ENCODE peak calls at places on chromosomes 6 and 20, in eight cellular contexts. One of them, this sample, is unnamed.

GRCh38 chr20:17611540-17612286 is 41.8 kb downstream of the DSTN start:
- DNase-seq in A549: peak; percentile 31
- DNase-seq in tibial artery: no peak
- DNase-seq in upper lobe of right lung: peak; percentile 72
- DNase-seq in AG04450: no peak
- DNase-seq in fibroblast of lung: peak; percentile 21
- DNase-seq in heart left ventricle: no peak
- DNase-seq in esophagus squamous epithelium: no peak
- DNase-seq in this sample: peak; percentile 6

GRCh38 chr6:2562721-2563120 is 188.0 kb downstream of the MYLK4 start:
- DNase-seq in tibial artery: no peak
- DNase-seq in AG04450: no peak
- DNase-seq in fibroblast of lung: no peak
- DNase-seq in upper lobe of right lung: no peak
- DNase-seq in A549: no peak
- DNase-seq in heart left ventricle: no peak
- DNase-seq in esophagus squamous epithelium: no peak
- DNase-seq in this sample: no peak

GRCh38 chr6:28336284-28337024 is 506 bp upstream of the ZSCAN31 start:
- DNase-seq in tibial artery: no peak
- DNase-seq in AG04450: no peak
- DNase-seq in A549: no peak
- DNase-seq in fibroblast of lung: peak; percentile 72
- DNase-seq in heart left ventricle: peak; percentile 47
- DNase-seq in upper lobe of right lung: no peak
- DNase-seq in esophagus squamous epithelium: no peak
- DNase-seq in this sample: no peak

GRCh38 chr6:34583461-34583860 is 27.3 kb upstream of the SPDEF start:
- DNase-seq in esophagus squamous epithelium: no peak
- DNase-seq in A549: no peak
- DNase-seq in fibroblast of lung: no peak
- DNase-seq in AG04450: no peak
- DNase-seq in upper lobe of right lung: peak; percentile 52
- DNase-seq in tibial artery: peak; percentile 54
- DNase-seq in heart left ventricle: no peak
- DNase-seq in this sample: no peak

GRCh38 chr6:158489441-158489840 is 70.5 kb upstream of the TMEM181 start:
- DNase-seq in tibial artery: no peak
- DNase-seq in upper lobe of right lung: no peak
- DNase-seq in esophagus squamous epithelium: no peak
- DNase-seq in fibroblast of lung: no peak
- DNase-seq in AG04450: no peak
- DNase-seq in heart left ventricle: no peak
- DNase-seq in A549: no peak
- DNase-seq in this sample: no peak

GRCh38 chr6:166365221-166365620 is 17.5 kb downstream of the MPC1 start:
- DNase-seq in heart left ventricle: peak; percentile 46
- DNase-seq in esophagus squamous epithelium: no peak
- DNase-seq in tibial artery: no peak
- DNase-seq in A549: no peak
- DNase-seq in upper lobe of right lung: no peak
- DNase-seq in fibroblast of lung: peak; percentile 81
- DNase-seq in AG04450: no peak
- DNase-seq in this sample: no peak

GRCh38 chr20:45406260-45407066 is 1.6 kb upstream of the DBNDD2 start:
- DNase-seq in fibroblast of lung: peak; percentile 15
- DNase-seq in heart left ventricle: peak; percentile 92
- DNase-seq in upper lobe of right lung: peak; percentile 88
- DNase-seq in A549: no peak
- DNase-seq in tibial artery: peak; percentile 94
- DNase-seq in AG04450: no peak
- DNase-seq in esophagus squamous epithelium: no peak
- DNase-seq in this sample: no peak

GRCh38 chr20:3358676-3359340 is 48.7 kb downstream of the DNAAF9 start:
- DNase-seq in upper lobe of right lung: no peak
- DNase-seq in heart left ventricle: no peak
- DNase-seq in tibial artery: no peak
- DNase-seq in AG04450: no peak
- DNase-seq in A549: no peak
- DNase-seq in esophagus squamous epithelium: no peak
- DNase-seq in fibroblast of lung: no peak
- DNase-seq in this sample: no peak

GRCh38 chr20:21505161-21505809 is 8.6 kb downstream of the NKX2-2 start:
- DNase-seq in tibial artery: no peak
- DNase-seq in AG04450: no peak
- DNase-seq in heart left ventricle: peak; percentile 36
- DNase-seq in upper lobe of right lung: peak; percentile 87
- DNase-seq in A549: peak; percentile 83
- DNase-seq in esophagus squamous epithelium: no peak
- DNase-seq in fibroblast of lung: no peak
- DNase-seq in this sample: no peak

GRCh38 chr6:7974553-7974931 is 64.0 kb upstream of the TXNDC5 start:
- DNase-seq in AG04450: no peak
- DNase-seq in esophagus squamous epithelium: no peak
- DNase-seq in A549: no peak
- DNase-seq in upper lobe of right lung: no peak
- DNase-seq in tibial artery: no peak
- DNase-seq in fibroblast of lung: no peak
- DNase-seq in heart left ventricle: no peak
- DNase-seq in this sample: no peak

GRCh38 chr20:32510601-32511357 is 74.4 kb downstream of the NOL4L start:
- DNase-seq in esophagus squamous epithelium: no peak
- DNase-seq in A549: no peak
- DNase-seq in tibial artery: no peak
- DNase-seq in upper lobe of right lung: no peak
- DNase-seq in heart left ventricle: no peak
- DNase-seq in fibroblast of lung: no peak
- DNase-seq in AG04450: no peak
- DNase-seq in this sample: no peak

GRCh38 chr20:63955281-63955845 is 853 bp downstream of the UCKL1 start:
- DNase-seq in heart left ventricle: peak; percentile 58
- DNase-seq in upper lobe of right lung: peak; percentile 86
- DNase-seq in A549: no peak
- DNase-seq in esophagus squamous epithelium: no peak
- DNase-seq in AG04450: no peak
- DNase-seq in tibial artery: no peak
- DNase-seq in fibroblast of lung: peak; percentile 28
- DNase-seq in this sample: no peak

GRCh38 chr6:54053893-54054391 is 57.3 kb upstream of the MLIP start:
- DNase-seq in A549: no peak
- DNase-seq in tibial artery: no peak
- DNase-seq in esophagus squamous epithelium: no peak
- DNase-seq in upper lobe of right lung: no peak
- DNase-seq in AG04450: peak; percentile 65
- DNase-seq in fibroblast of lung: peak; percentile 98
- DNase-seq in heart left ventricle: peak; percentile 40
- DNase-seq in this sample: peak; percentile 94

GRCh38 chr6:79180082-79180481 is 54.4 kb downstream of the HMGN3 start:
- DNase-seq in heart left ventricle: no peak
- DNase-seq in fibroblast of lung: no peak
- DNase-seq in AG04450: no peak
- DNase-seq in A549: no peak
- DNase-seq in tibial artery: no peak
- DNase-seq in upper lobe of right lung: no peak
- DNase-seq in esophagus squamous epithelium: no peak
- DNase-seq in this sample: no peak

GRCh38 chr20:11581271-11581670 is 336.4 kb upstream of the BTBD3 start:
- DNase-seq in esophagus squamous epithelium: no peak
- DNase-seq in AG04450: no peak
- DNase-seq in fibroblast of lung: no peak
- DNase-seq in A549: no peak
- DNase-seq in heart left ventricle: no peak
- DNase-seq in upper lobe of right lung: no peak
- DNase-seq in tibial artery: no peak
- DNase-seq in this sample: no peak

GRCh38 chr6:166007349-166008263 is 160.0 kb downstream of the TBXT start:
- DNase-seq in heart left ventricle: peak; percentile 68
- DNase-seq in fibroblast of lung: peak; percentile 80
- DNase-seq in A549: no peak
- DNase-seq in tibial artery: peak; percentile 82
- DNase-seq in esophagus squamous epithelium: no peak
- DNase-seq in upper lobe of right lung: no peak
- DNase-seq in AG04450: no peak
- DNase-seq in this sample: no peak

GRCh38 chr20:62740286-62741141 is 31.9 kb downstream of the NTSR1 start:
- DNase-seq in tibial artery: peak; percentile 60
- DNase-seq in heart left ventricle: no peak
- DNase-seq in fibroblast of lung: peak; percentile 91
- DNase-seq in AG04450: peak; percentile 68
- DNase-seq in A549: peak; percentile 83
- DNase-seq in upper lobe of right lung: peak; percentile 63
- DNase-seq in esophagus squamous epithelium: peak; percentile 57
- DNase-seq in this sample: peak; percentile 77
- H3K27ac ChIP-seq in tibial artery: no peak overlapping the region
- H3K27ac ChIP-seq in heart left ventricle: no peak overlapping the region
- H3K27ac ChIP-seq in fibroblast of lung: peak overlapping the region; percentile 72
- H3K27ac ChIP-seq in AG04450: peak overlapping the region; percentile 77
- H3K27ac ChIP-seq in A549: peak overlapping the region; percentile 78
- H3K27ac ChIP-seq in upper lobe of right lung: peak overlapping the region; percentile 68
- H3K27ac ChIP-seq in esophagus squamous epithelium: peak overlapping the region; percentile 26
- H3K27ac ChIP-seq in this sample: peak overlapping the region; percentile 54

DNA sequence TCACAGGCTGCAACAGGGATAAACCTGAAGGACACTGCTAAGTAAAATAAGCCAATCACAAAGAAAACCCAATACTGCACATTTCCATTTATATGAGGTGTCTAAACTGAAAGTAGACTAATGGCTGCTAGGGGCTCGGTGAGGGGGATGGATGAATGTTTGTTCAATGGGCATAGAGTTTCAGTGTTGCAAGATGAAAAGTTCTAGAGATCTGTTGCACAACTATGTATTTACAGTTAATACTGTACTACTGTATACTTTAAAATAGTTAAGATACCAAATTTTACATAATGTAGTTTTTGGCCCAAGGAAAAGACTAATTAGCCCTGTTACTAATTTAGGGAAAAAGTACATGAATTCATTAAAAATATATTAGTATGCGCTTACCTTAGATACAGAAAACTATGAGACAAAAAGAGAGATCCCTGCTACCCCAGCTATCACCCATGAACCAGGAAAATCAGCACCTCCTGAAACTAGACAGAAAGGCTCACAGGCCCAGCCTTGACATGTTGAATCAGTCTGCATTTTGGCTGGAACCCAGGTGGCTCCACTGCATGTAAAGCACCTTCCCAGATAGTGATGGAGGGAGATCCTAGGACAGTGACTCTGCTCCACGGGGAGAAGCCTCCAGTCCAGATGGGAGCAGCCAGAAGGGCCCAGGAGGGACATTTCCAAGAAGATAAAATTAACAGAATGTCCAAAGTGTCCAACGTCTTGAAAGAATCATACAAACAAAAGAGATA is 16.1 kb downstream of the HLA-F start:
- DNase-seq in upper lobe of right lung: no peak
- DNase-seq in fibroblast of lung: no peak
- DNase-seq in heart left ventricle: no peak
- DNase-seq in A549: no peak
- DNase-seq in AG04450: no peak
- DNase-seq in tibial artery: no peak
- DNase-seq in esophagus squamous epithelium: no peak
- DNase-seq in this sample: no peak
- H3K27ac ChIP-seq in upper lobe of right lung: no peak overlapping the region
- H3K27ac ChIP-seq in fibroblast of lung: no peak overlapping the region
- H3K27ac ChIP-seq in heart left ventricle: no peak overlapping the region
- H3K27ac ChIP-seq in A549: no peak overlapping the region
- H3K27ac ChIP-seq in AG04450: no peak overlapping the region
- H3K27ac ChIP-seq in tibial artery: no peak overlapping the region
- H3K27ac ChIP-seq in esophagus squamous epithelium: no peak overlapping the region
- H3K27ac ChIP-seq in this sample: no peak overlapping the region

GRCh38 chr20:54140067-54140466 is 33.7 kb downstream of the CYP24A1 start:
- DNase-seq in A549: no peak
- DNase-seq in esophagus squamous epithelium: no peak
- DNase-seq in tibial artery: no peak
- DNase-seq in heart left ventricle: no peak
- DNase-seq in AG04450: no peak
- DNase-seq in fibroblast of lung: peak; percentile 66
- DNase-seq in upper lobe of right lung: no peak
- DNase-seq in this sample: no peak
- H3K27ac ChIP-seq in A549: peak overlapping the region; percentile 75
- H3K27ac ChIP-seq in esophagus squamous epithelium: no peak overlapping the region
- H3K27ac ChIP-seq in tibial artery: no peak overlapping the region
- H3K27ac ChIP-seq in heart left ventricle: no peak overlapping the region
- H3K27ac ChIP-seq in AG04450: no peak overlapping the region
- H3K27ac ChIP-seq in fibroblast of lung: no peak overlapping the region
- H3K27ac ChIP-seq in upper lobe of right lung: no peak overlapping the region
- H3K27ac ChIP-seq in this sample: peak overlapping the region; percentile 65

DNA sequence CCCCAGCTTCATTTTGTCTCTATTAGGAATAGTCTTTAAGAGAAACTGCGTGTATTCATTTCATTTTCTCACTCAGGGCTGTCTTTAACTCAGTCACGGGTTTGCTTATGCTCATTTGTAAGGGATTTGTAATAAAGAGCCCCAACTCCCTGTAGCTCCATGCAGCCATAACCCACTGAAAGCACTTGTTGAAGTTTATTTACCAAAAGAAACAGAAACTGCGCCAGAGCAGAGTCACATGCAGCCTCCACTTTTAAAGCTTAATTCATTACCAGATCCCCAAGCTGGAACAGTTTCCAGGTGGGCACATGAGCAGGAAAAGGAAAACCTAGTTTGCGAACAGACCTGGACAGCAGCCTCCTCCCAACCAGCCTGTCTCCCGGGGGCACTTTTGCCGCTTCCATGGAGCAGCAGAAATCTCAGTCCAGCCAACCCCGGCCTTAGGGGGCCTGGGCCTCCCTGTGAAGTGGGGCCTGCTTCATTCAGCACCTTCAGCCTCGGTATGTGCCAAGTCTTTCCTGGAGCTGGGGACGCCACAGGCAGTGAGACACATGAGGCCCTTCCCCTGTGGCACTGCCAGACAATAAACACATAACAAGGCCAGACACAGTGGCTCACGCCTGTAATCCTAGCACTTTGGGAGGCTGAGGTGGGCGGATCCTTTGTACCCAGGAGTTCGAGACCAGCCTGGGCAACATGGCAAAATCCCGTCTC is 4.5 kb downstream of the BCAS4 start:
- DNase-seq in upper lobe of right lung: no peak
- DNase-seq in AG04450: no peak
- DNase-seq in A549: no peak
- DNase-seq in fibroblast of lung: no peak
- DNase-seq in heart left ventricle: no peak
- DNase-seq in esophagus squamous epithelium: no peak
- DNase-seq in tibial artery: no peak
- DNase-seq in this sample: no peak
- H3K27ac ChIP-seq in upper lobe of right lung: peak overlapping the region; percentile 66
- H3K27ac ChIP-seq in AG04450: no peak overlapping the region
- H3K27ac ChIP-seq in A549: no peak overlapping the region
- H3K27ac ChIP-seq in fibroblast of lung: no peak overlapping the region
- H3K27ac ChIP-seq in heart left ventricle: no peak overlapping the region
- H3K27ac ChIP-seq in esophagus squamous epithelium: no peak overlapping the region
- H3K27ac ChIP-seq in tibial artery: no peak overlapping the region
- H3K27ac ChIP-seq in this sample: no peak overlapping the region

DNA sequence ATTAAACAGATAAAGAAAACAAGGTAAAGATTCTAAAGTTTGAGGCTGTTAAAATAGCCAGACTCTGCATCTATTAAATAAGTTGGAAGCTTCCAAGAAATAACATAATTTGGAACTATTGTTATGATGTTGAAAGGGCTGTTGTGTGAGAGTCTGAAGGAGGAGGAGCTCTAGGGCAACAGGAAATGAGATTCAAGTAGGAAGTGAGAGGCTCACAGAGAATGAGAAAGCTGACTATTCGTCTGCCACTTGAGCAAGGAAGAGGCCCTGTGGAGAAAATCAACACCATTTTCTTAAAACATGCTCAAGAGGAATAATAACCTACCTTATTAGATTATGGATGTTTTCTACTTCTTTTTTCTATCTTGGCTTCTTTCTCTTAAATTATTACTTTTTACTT is 185.2 kb downstream of the SLC24A3 start:
- DNase-seq in esophagus squamous epithelium: no peak
- DNase-seq in heart left ventricle: no peak
- DNase-seq in A549: no peak
- DNase-seq in upper lobe of right lung: no peak
- DNase-seq in fibroblast of lung: no peak
- DNase-seq in AG04450: no peak
- DNase-seq in tibial artery: no peak
- DNase-seq in this sample: no peak
- H3K27ac ChIP-seq in esophagus squamous epithelium: no peak overlapping the region
- H3K27ac ChIP-seq in heart left ventricle: no peak overlapping the region
- H3K27ac ChIP-seq in A549: no peak overlapping the region
- H3K27ac ChIP-seq in upper lobe of right lung: no peak overlapping the region
- H3K27ac ChIP-seq in fibroblast of lung: no peak overlapping the region
- H3K27ac ChIP-seq in AG04450: no peak overlapping the region
- H3K27ac ChIP-seq in tibial artery: no peak overlapping the region
- H3K27ac ChIP-seq in this sample: no peak overlapping the region

This sample was measured in epithelial cell of prostate.